ENCODE peak calls at places on chromosomes 6 and 20, in six cellular contexts. W is effector CD4-positive, alpha-beta T cell; Q is NCI-H1092 treated with DMSO at 0.1 percent for 48 hours; A is epithelial cell of esophagus; T is NCI-H2171 treated with DMSO at 0.1 percent for 48 hours; U is activated CD4-positive, alpha-beta memory T cell treated with anti-CD3 and anti-CD28 coated beads for 36 hours. R is an unnamed sample.

GRCh38 chr6:154602708-154603107 is 92.2 kb upstream of the CNKSR3 start:
- DNase-seq in T (no peak), Q (no peak), U (no peak), A (no peak), W (no peak), R (no peak)

GRCh38 chr6:113047148-113047547 is 700.0 kb downstream of the RFPL4B start:
- DNase-seq in Q (no peak), A (no peak), T (peak; percentile 27), W (no peak), U (no peak), R (peak; percentile 23)

GRCh38 chr6:163890100-163890499 is 475.6 kb downstream of the QKI start:
- DNase-seq in W (no peak), Q (no peak), A (no peak), U (no peak), T (no peak), R (no peak)

GRCh38 chr20:3247638-3248037 is 8.6 kb upstream of the SLC4A11 start:
- DNase-seq in Q (no peak), A (no peak), T (no peak), W (no peak), U (no peak), R (no peak)

GRCh38 chr6:26056583-26057350 is 30.5 kb upstream of the HFE start:
- DNase-seq in T (peak; percentile 62), A (no peak), U (peak; percentile 30), Q (peak; percentile 55), W (no peak), R (no peak)

GRCh38 chr6:106745824-106746610 is 116.6 kb downstream of the QRSL1 start:
- DNase-seq in W (no peak), A (peak; percentile 92), Q (peak; percentile 58), U (no peak), T (peak; percentile 82), R (no peak)

GRCh38 chr20:57654998-57655811 is 35.0 kb upstream of the ZBP1 start:
- DNase-seq in T (no peak), W (no peak), U (peak; percentile 6), A (no peak), Q (no peak), R (no peak)

GRCh38 chr6:160427312-160428068 is 79.3 kb downstream of the SLC22A3 start:
- DNase-seq in T (no peak), W (no peak), A (peak; percentile 9), Q (peak; percentile 64), U (no peak), R (no peak)